ENCODE peak calls at places on chromosomes 12 and 14, in six cellular contexts. One of them, this sample, is unnamed.

GRCh38 chr12:102093319-102093718 is 26.6 kb downstream of the NUP37 start:
- DNase-seq in BJ: peak
- DNase-seq in CD8-positive, alpha-beta T cell: no peak
- DNase-seq in left ventricle myocardium inferior: no peak
- DNase-seq in lung: no peak
- DNase-seq in AG04449: no peak
- DNase-seq in this sample: no peak

GRCh38 chr12:63318933-63319332 is 167.9 kb upstream of the AVPR1A start:
- DNase-seq in left ventricle myocardium inferior: no peak
- DNase-seq in CD8-positive, alpha-beta T cell: no peak
- DNase-seq in BJ: no peak
- DNase-seq in AG04449: no peak
- DNase-seq in lung: no peak
- DNase-seq in this sample: no peak

GRCh38 chr12:18580286-18580685 is 157.5 kb downstream of the PLCZ1 start:
- DNase-seq in BJ: no peak
- DNase-seq in AG04449: no peak
- DNase-seq in CD8-positive, alpha-beta T cell: no peak
- DNase-seq in lung: no peak
- DNase-seq in left ventricle myocardium inferior: no peak
- DNase-seq in this sample: no peak

GRCh38 chr14:104827173-104828055 is 26.5 kb downstream of the ZBTB42 start:
- DNase-seq in left ventricle myocardium inferior: no peak
- DNase-seq in AG04449: no peak
- DNase-seq in lung: peak
- DNase-seq in CD8-positive, alpha-beta T cell: peak
- DNase-seq in BJ: no peak
- DNase-seq in this sample: peak

GRCh38 chr12:131487379-131488129 is 223.3 kb upstream of the SFSWAP start:
- DNase-seq in CD8-positive, alpha-beta T cell: no peak
- DNase-seq in left ventricle myocardium inferior: no peak
- DNase-seq in AG04449: no peak
- DNase-seq in BJ: no peak
- DNase-seq in lung: peak
- DNase-seq in this sample: no peak

GRCh38 chr12:9124346-9125031 is 8.8 kb upstream of the A2M start:
- DNase-seq in left ventricle myocardium inferior: no peak
- DNase-seq in lung: no peak
- DNase-seq in AG04449: no peak
- DNase-seq in CD8-positive, alpha-beta T cell: no peak
- DNase-seq in BJ: no peak
- DNase-seq in this sample: no peak

GRCh38 chr14:63523735-63524408 is 19.3 kb downstream of the PPP2R5E start:
- DNase-seq in left ventricle myocardium inferior: no peak
- DNase-seq in AG04449: no peak
- DNase-seq in lung: no peak
- DNase-seq in BJ: no peak
- DNase-seq in CD8-positive, alpha-beta T cell: no peak
- DNase-seq in this sample: no peak

GRCh38 chr12:50569321-50569720 is 64.5 kb downstream of the DIP2B start:
- DNase-seq in AG04449: no peak
- DNase-seq in lung: no peak
- DNase-seq in CD8-positive, alpha-beta T cell: no peak
- DNase-seq in BJ: no peak
- DNase-seq in left ventricle myocardium inferior: no peak
- DNase-seq in this sample: no peak

GRCh38 chr14:41607966-41608663 is 1.4 kb downstream of the LRFN5 start:
- DNase-seq in AG04449: no peak
- DNase-seq in left ventricle myocardium inferior: no peak
- DNase-seq in BJ: no peak
- DNase-seq in lung: no peak
- DNase-seq in CD8-positive, alpha-beta T cell: no peak
- DNase-seq in this sample: no peak

GRCh38 chr14:59133202-59133601 is 55.3 kb upstream of the DAAM1 start:
- DNase-seq in BJ: no peak
- DNase-seq in lung: no peak
- DNase-seq in AG04449: no peak
- DNase-seq in CD8-positive, alpha-beta T cell: no peak
- DNase-seq in left ventricle myocardium inferior: no peak
- DNase-seq in this sample: peak

GRCh38 chr12:107196681-107197080 is 103.3 kb upstream of the CRY1 start:
- DNase-seq in BJ: no peak
- DNase-seq in left ventricle myocardium inferior: no peak
- DNase-seq in lung: no peak
- DNase-seq in CD8-positive, alpha-beta T cell: no peak
- DNase-seq in AG04449: no peak
- DNase-seq in this sample: no peak

GRCh38 chr14:73238262-73238852 is 1.1 kb downstream of the PAPLN start:
- DNase-seq in CD8-positive, alpha-beta T cell: no peak
- DNase-seq in lung: no peak
- DNase-seq in left ventricle myocardium inferior: no peak
- DNase-seq in AG04449: peak
- DNase-seq in BJ: no peak
- DNase-seq in this sample: peak

GRCh38 chr12:120055639-120056038 is 60.9 kb downstream of the RAB35 start:
- DNase-seq in left ventricle myocardium inferior: no peak
- DNase-seq in BJ: no peak
- DNase-seq in lung: no peak
- DNase-seq in AG04449: no peak
- DNase-seq in CD8-positive, alpha-beta T cell: no peak
- DNase-seq in this sample: no peak

GRCh38 chr14:94025720-94026119 is 420 bp upstream of the OTUB2 start:
- DNase-seq in AG04449: no peak
- DNase-seq in lung: no peak
- DNase-seq in left ventricle myocardium inferior: no peak
- DNase-seq in CD8-positive, alpha-beta T cell: no peak
- DNase-seq in BJ: no peak
- DNase-seq in this sample: no peak

GRCh38 chr12:120538281-120539156 is 4.4 kb downstream of the RNF10 start:
- DNase-seq in BJ: no peak
- DNase-seq in left ventricle myocardium inferior: peak
- DNase-seq in CD8-positive, alpha-beta T cell: no peak
- DNase-seq in AG04449: no peak
- DNase-seq in lung: peak
- DNase-seq in this sample: peak

GRCh38 chr12:49693931-49694439 is 13.2 kb downstream of the FMNL3 start:
- DNase-seq in BJ: no peak
- DNase-seq in lung: no peak
- DNase-seq in left ventricle myocardium inferior: no peak
- DNase-seq in AG04449: no peak
- DNase-seq in CD8-positive, alpha-beta T cell: no peak
- DNase-seq in this sample: no peak

GRCh38 chr12:98856897-98857540 is 211.9 kb downstream of the APAF1 start:
- DNase-seq in CD8-positive, alpha-beta T cell: no peak
- DNase-seq in BJ: no peak
- DNase-seq in lung: no peak
- DNase-seq in AG04449: no peak
- DNase-seq in left ventricle myocardium inferior: no peak
- DNase-seq in this sample: no peak

DNA sequence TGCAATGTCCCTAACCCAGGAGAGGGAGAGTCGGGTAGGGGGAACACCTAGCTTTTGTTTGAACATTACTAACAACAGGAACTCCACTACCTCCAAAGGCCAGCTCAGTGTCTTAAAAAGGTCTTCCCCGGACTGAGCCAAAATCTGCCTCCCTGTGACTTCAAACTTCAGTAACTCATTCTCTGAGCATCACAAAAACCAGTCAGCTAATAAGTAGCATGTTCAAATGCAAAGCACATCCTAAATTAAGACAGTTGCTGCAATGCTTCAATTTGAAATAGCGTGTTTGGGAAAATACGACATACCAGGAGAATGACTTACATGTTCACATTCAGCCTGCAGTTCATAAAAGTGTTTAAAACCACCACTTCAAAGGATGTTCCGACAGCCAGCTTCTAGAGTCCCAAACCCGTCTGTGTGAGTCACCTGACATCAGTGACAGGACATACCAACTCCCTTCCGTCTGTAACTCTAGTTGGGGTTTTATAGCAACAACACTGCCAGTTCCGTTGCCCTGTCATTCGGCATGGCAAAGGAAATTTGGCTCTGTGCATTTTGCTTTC is 13.0 kb downstream of the ZFP36L1 start:
- DNase-seq in BJ: peak
- DNase-seq in lung: no peak
- DNase-seq in AG04449: peak
- DNase-seq in left ventricle myocardium inferior: no peak
- DNase-seq in CD8-positive, alpha-beta T cell: peak
- DNase-seq in this sample: no peak
- H3K4me3 ChIP-seq in BJ: no peak
- H3K4me3 ChIP-seq in lung: no peak
- H3K4me3 ChIP-seq in AG04449: peak
- H3K4me3 ChIP-seq in left ventricle myocardium inferior: no peak
- H3K4me3 ChIP-seq in CD8-positive, alpha-beta T cell: peak
- H3K4me3 ChIP-seq in this sample: no peak

GRCh38 chr12:109020750-109021380 is at the start of gene SVOP:
- DNase-seq in AG04449: peak
- DNase-seq in CD8-positive, alpha-beta T cell: peak
- DNase-seq in BJ: peak
- DNase-seq in lung: peak
- DNase-seq in left ventricle myocardium inferior: peak
- DNase-seq in this sample: peak
- H3K4me3 ChIP-seq in AG04449: no peak
- H3K4me3 ChIP-seq in CD8-positive, alpha-beta T cell: no peak
- H3K4me3 ChIP-seq in BJ: no peak
- H3K4me3 ChIP-seq in lung: no peak
- H3K4me3 ChIP-seq in left ventricle myocardium inferior: peak
- H3K4me3 ChIP-seq in this sample: no peak

DNA sequence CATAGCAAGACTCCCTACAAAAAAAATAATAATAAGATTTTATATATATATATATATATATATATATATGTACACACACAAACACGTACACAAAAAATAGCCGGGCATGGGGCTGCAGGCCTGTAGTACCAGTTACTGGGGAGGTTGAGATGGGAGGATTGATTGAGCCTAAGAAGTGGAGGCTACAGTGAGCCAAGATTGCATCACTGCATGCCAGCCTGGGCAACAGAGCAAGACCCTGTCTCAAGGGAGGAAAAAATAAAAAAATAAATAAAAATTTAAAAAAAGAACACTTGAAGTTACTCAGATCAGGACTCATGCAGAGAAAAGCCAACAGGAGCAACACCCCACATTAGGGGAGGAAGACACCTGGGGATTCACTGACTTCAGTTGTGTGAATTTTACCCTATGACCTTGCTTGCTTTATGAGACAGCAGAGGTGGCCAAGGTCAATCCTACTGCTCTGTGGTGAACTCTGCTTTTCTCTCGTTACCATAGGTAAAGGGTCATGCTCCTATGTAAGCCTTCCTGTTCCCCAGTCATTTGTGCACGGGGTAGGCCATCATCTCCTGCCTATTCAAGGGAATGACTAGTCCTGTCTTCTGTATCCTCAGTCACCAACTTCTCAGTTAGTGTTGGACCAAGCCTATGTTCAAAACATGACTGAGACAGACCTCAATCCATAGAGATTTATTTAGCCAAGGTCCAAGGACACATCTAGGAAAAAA is 1119.8 kb upstream of the TMEM132C start:
- DNase-seq in AG04449: no peak
- DNase-seq in left ventricle myocardium inferior: no peak
- DNase-seq in lung: no peak
- DNase-seq in BJ: no peak
- DNase-seq in CD8-positive, alpha-beta T cell: no peak
- DNase-seq in this sample: no peak
- H3K4me3 ChIP-seq in AG04449: no peak
- H3K4me3 ChIP-seq in left ventricle myocardium inferior: peak
- H3K4me3 ChIP-seq in lung: no peak
- H3K4me3 ChIP-seq in BJ: no peak
- H3K4me3 ChIP-seq in CD8-positive, alpha-beta T cell: no peak
- H3K4me3 ChIP-seq in this sample: no peak

GRCh38 chr12:40854669-40855068 is 162.4 kb downstream of the CNTN1 start:
- DNase-seq in AG04449: no peak
- DNase-seq in CD8-positive, alpha-beta T cell: no peak
- DNase-seq in lung: no peak
- DNase-seq in left ventricle myocardium inferior: no peak
- DNase-seq in BJ: no peak
- DNase-seq in this sample: no peak
- H3K4me3 ChIP-seq in AG04449: no peak
- H3K4me3 ChIP-seq in CD8-positive, alpha-beta T cell: no peak
- H3K4me3 ChIP-seq in lung: no peak
- H3K4me3 ChIP-seq in left ventricle myocardium inferior: no peak
- H3K4me3 ChIP-seq in BJ: no peak
- H3K4me3 ChIP-seq in this sample: no peak